ENCODE peak calls at places on chromosomes 12 and 14, in five cellular contexts. B is right cardiac atrium, Q is AG09309, T is endothelial cell of umbilical vein, A is GM04503. S is an unnamed sample.

GRCh38 chr12:131710464-131711457 is at the start of gene SFSWAP:
- DNase-seq in B (peak; percentile 90), Q (peak; percentile 11), T (peak; percentile 80), A (peak; percentile 45), S (peak; percentile 86)

GRCh38 chr12:125284945-125285344 is 219.7 kb downstream of the AACS start:
- DNase-seq in B (no peak), Q (no peak), T (no peak), A (no peak), S (no peak)

GRCh38 chr14:78848234-78848820 is 678.2 kb downstream of the NRXN3 start:
- DNase-seq in B (peak; percentile 46), Q (no peak), T (peak; percentile 35), A (no peak), S (peak; percentile 86)

GRCh38 chr12:105281694-105282049 is 45.7 kb upstream of the APPL2 start:
- DNase-seq in B (no peak), Q (no peak), T (no peak), A (no peak), S (peak; percentile 54)

GRCh38 chr14:33569844-33570716 is 380.8 kb downstream of the EGLN3 start:
- DNase-seq in B (no peak), Q (no peak), T (peak; percentile 35), A (no peak), S (peak; percentile 16)

GRCh38 chr12:117680311-117680710 is 288.5 kb downstream of the KSR2 start:
- DNase-seq in B (no peak), Q (no peak), T (peak; percentile 81), A (peak; percentile 18), S (peak; percentile 6)

GRCh38 chr12:54983536-54984102 is 943 bp downstream of the TESPA1 start:
- DNase-seq in B (no peak), Q (no peak), T (no peak), A (no peak), S (no peak)

GRCh38 chr12:65525501-65526141 is 247.1 kb downstream of the MSRB3 start:
- DNase-seq in B (no peak), Q (peak; percentile 84), T (no peak), A (peak; percentile 94), S (no peak)

GRCh38 chr14:72745546-72745945 is 148.4 kb downstream of the DPF3 start:
- DNase-seq in B (no peak), Q (no peak), T (peak; percentile 23), A (peak; percentile 73), S (no peak)

GRCh38 chr14:100765296-100765695 is 38.6 kb downstream of the DLK1 start:
- DNase-seq in B (no peak), Q (no peak), T (no peak), A (no peak), S (peak; percentile 63)

GRCh38 chr12:89278169-89278568 is 74.1 kb downstream of the DUSP6 start:
- DNase-seq in B (no peak), Q (no peak), T (no peak), A (no peak), S (no peak)

GRCh38 chr14:65001758-65002157 is 15.1 kb downstream of the FNTB start:
- DNase-seq in B (no peak), Q (no peak), T (no peak), A (no peak), S (no peak)

GRCh38 chr12:121507245-121507644 is 73.6 kb downstream of the KDM2B start:
- DNase-seq in B (no peak), Q (no peak), T (no peak), A (no peak), S (no peak)

GRCh38 chr12:57166971-57167371 is 19.6 kb upstream of the LRP1-AS start:
- DNase-seq in B (peak; percentile 34), Q (no peak), T (peak; percentile 17), A (no peak), S (no peak)

GRCh38 chr12:87827638-87828264 is 201.4 kb downstream of the C12orf50 start:
- DNase-seq in B (no peak), Q (no peak), T (peak; percentile 89), A (no peak), S (peak; percentile 51)

GRCh38 chr14:26138764-26139445 is 458.9 kb downstream of the NOVA1 start:
- DNase-seq in B (no peak), Q (no peak), T (peak; percentile 83), A (no peak), S (no peak)

GRCh38 chr14:103501041-103501870 is 21.4 kb downstream of the CKB start:
- DNase-seq in B (no peak), Q (no peak), T (no peak), A (no peak), S (no peak)

GRCh38 chr14:94307410-94307992 is 14.4 kb upstream of the SERPINA10 start:
- DNase-seq in B (no peak), Q (no peak), T (no peak), A (no peak), S (no peak)

GRCh38 chr12:71846322-71846940 is 6.9 kb downstream of the TBC1D15 start:
- DNase-seq in B (no peak), Q (no peak), T (peak; percentile 54), A (no peak), S (peak; percentile 35)

GRCh38 chr14:101408077-101408831 is 153.0 kb upstream of the DIO3 start:
- DNase-seq in B (no peak), Q (peak; percentile 53), T (no peak), A (peak; percentile 51), S (no peak)

GRCh38 chr12:77031745-77032144 is 33.6 kb downstream of the E2F7 start:
- DNase-seq in B (no peak), Q (no peak), T (no peak), A (no peak), S (no peak)